ENCODE peak calls at places on chromosomes 4 and X, in five cellular contexts. D, Q, H, J and Z are unnamed samples.

GRCh38 chrX:115894087-115894486 is 276.5 kb upstream of the AGTR2 start:
- DNase-seq in D (peak), Q (no peak), H (no peak), J (peak), Z (no peak)

GRCh38 chrX:28498658-28499057 is 88.6 kb upstream of the IL1RAPL1 start:
- DNase-seq in D (no peak), Q (no peak), H (no peak), J (peak), Z (peak)

GRCh38 chr4:7808752-7809151 is 130.9 kb downstream of the AFAP1 start:
- DNase-seq in D (no peak), Q (no peak), H (peak), J (no peak), Z (no peak)

GRCh38 chrX:10240918-10241317 is 84.1 kb downstream of the CLCN4 start:
- DNase-seq in D (no peak), Q (no peak), H (peak), J (no peak), Z (no peak)

GRCh38 chr4:136484996-136485395 is 1047.3 kb downstream of the PCDH18 start:
- DNase-seq in D (no peak), Q (no peak), H (peak), J (no peak), Z (peak)

GRCh38 chrX:135649561-135649960 is 63.9 kb upstream of the CT45A1 start:
- DNase-seq in D (no peak), Q (no peak), H (no peak), J (no peak), Z (no peak)

GRCh38 chr4:161577604-161578301 is 586.0 kb downstream of the FSTL5 start:
- DNase-seq in D (no peak), Q (no peak), H (peak), J (no peak), Z (peak)

GRCh38 chr4:5812506-5813229 is 80.2 kb downstream of the CRMP1 start:
- DNase-seq in D (no peak), Q (no peak), H (peak), J (peak), Z (peak)

GRCh38 chr4:19947349-19947748 is 304.4 kb upstream of the SLIT2 start:
- DNase-seq in D (no peak), Q (no peak), H (peak), J (no peak), Z (no peak)

GRCh38 chr4:142826503-142827241 is 19.4 kb downstream of the INPP4B start:
- DNase-seq in D (no peak), Q (no peak), H (no peak), J (no peak), Z (no peak)

GRCh38 chrX:47484885-47485284 is 1.9 kb upstream of the ZNF41 start:
- DNase-seq in D (no peak), Q (no peak), H (no peak), J (no peak), Z (no peak)